ENCODE peak calls at places on chromosomes 2 and 18, in seven cellular contexts. W, O, F, G, U, L and H are unnamed samples.

GRCh38 chr2:235766206-235766794 is 272.5 kb downstream of the AGAP1 start:
- DNase-seq in G (no peak), L (peak), W (peak), F (peak), U (peak), O (peak), H (peak)

GRCh38 chr2:240325654-240326031 is 109.8 kb upstream of the GPC1 start:
- DNase-seq in W (peak), L (no peak), G (peak), U (peak), F (no peak), O (peak), H (no peak)

GRCh38 chr2:109302319-109302718 is 173.3 kb downstream of the SH3RF3 start:
- DNase-seq in F (no peak), G (no peak), O (no peak), U (no peak), L (no peak), W (no peak), H (no peak)

GRCh38 chr18:48031641-48032040 is 101.2 kb upstream of the SMAD2 start:
- DNase-seq in O (peak), U (no peak), L (no peak), F (no peak), G (no peak), W (no peak), H (no peak)

GRCh38 chr2:113157108-113157896 is 16.5 kb upstream of the PSD4 start:
- DNase-seq in G (no peak), L (no peak), F (peak), U (peak), O (peak), W (peak), H (no peak)

GRCh38 chr2:118490323-118490722 is 357.1 kb downstream of the EN1 start:
- DNase-seq in G (no peak), L (no peak), F (no peak), O (no peak), W (no peak), U (no peak), H (no peak)

GRCh38 chr2:45014016-45014702 is 4.9 kb upstream of the SIX2 start:
- DNase-seq in W (peak), U (peak), F (peak), L (peak), O (peak), G (peak), H (peak)

GRCh38 chr2:177338177-177338721 is 54.3 kb upstream of the AGPS start:
- DNase-seq in W (peak), L (peak), U (peak), G (no peak), O (no peak), F (peak), H (peak)

GRCh38 chr2:133557624-133558023 is 10.6 kb downstream of the NCKAP5 start:
- DNase-seq in L (no peak), G (no peak), F (no peak), W (no peak), U (no peak), O (no peak), H (no peak)

GRCh38 chr2:42795871-42796301 is 3.5 kb upstream of the HAAO start:
- DNase-seq in L (peak), G (peak), O (peak), F (no peak), U (peak), W (peak), H (peak)

GRCh38 chr2:111905990-111906735 is 7.8 kb downstream of the MERTK start:
- DNase-seq in G (no peak), O (peak), L (peak), F (peak), W (no peak), U (peak), H (no peak)

GRCh38 chr2:110869472-110870446 is 137.4 kb downstream of the ACOXL start:
- DNase-seq in G (no peak), W (peak), F (peak), O (no peak), U (peak), L (no peak), H (peak)

GRCh38 chr2:180367831-180368230 is 360.7 kb upstream of the CWC22 start:
- DNase-seq in G (no peak), F (peak), U (peak), L (no peak), W (peak), O (no peak), H (peak)

GRCh38 chr2:223169830-223170605 is 118.0 kb downstream of the KCNE4 start:
- DNase-seq in L (peak), W (no peak), U (no peak), O (no peak), F (no peak), G (no peak), H (no peak)

GRCh38 chr2:132690664-132691303 is 20.8 kb upstream of the LYPD1 start:
- DNase-seq in L (no peak), U (no peak), G (no peak), F (no peak), W (no peak), O (no peak), H (peak)

GRCh38 chr2:11558206-11558886 is 24.5 kb downstream of the GREB1 start:
- DNase-seq in O (peak), L (no peak), W (no peak), F (no peak), G (no peak), U (no peak), H (no peak)

GRCh38 chr2:149703281-149703680 is 115.7 kb upstream of the MMADHC start:
- DNase-seq in G (no peak), F (peak), O (no peak), U (peak), W (peak), L (no peak), H (no peak)

GRCh38 chr2:108182489-108182888 is 57.3 kb upstream of the SULT1C3 start:
- DNase-seq in W (peak), F (no peak), U (peak), O (no peak), L (peak), G (no peak), H (no peak)

GRCh38 chr18:74252032-74252380 is 39.8 kb downstream of the CYB5A start:
- DNase-seq in U (no peak), W (peak), G (no peak), O (no peak), F (peak), L (no peak), H (peak)

GRCh38 chr18:70322928-70323327 is 34.1 kb downstream of the SOCS6 start:
- DNase-seq in W (peak), U (peak), G (no peak), O (no peak), F (peak), L (peak), H (peak)

GRCh38 chr2:33323957-33324356 is 152.5 kb upstream of the RASGRP3 start:
- DNase-seq in U (no peak), W (peak), L (no peak), O (no peak), G (no peak), F (no peak), H (no peak)

GRCh38 chr2:1742300-1742679 is 2.0 kb downstream of the PXDN start:
- DNase-seq in G (no peak), L (no peak), U (no peak), O (no peak), F (no peak), W (no peak), H (no peak)
- H3K4me3 ChIP-seq in G (peak), L (peak), U (no peak), O (no peak), F (peak), W (peak), H (peak)

DNA sequence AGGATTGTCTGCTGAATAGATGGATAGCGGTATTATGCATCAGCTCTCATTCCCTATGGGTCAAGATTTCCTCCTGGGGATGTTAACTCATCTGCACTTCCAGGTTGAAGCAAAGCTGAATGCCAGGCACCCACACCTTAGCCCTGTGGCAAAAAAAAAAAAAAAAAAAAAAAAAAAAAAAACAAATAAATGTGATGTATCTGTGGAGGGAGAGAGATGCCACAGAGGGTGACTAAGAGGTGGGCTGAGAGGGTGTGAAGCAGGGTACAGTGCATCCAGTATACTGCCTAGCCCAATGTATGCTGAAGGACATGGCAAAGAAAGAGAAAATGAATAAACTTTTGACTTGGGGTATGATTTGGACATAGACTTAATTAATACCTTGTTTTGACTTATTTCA is 91.4 kb downstream of the COPS8 start:
- DNase-seq in F (no peak), O (no peak), L (no peak), U (no peak), G (no peak), W (no peak), H (no peak)
- TF ChIP-seq CTCF in F (no peak), O (no peak), L (no peak), U (no peak), G (no peak), W (no peak), H (no peak)

GRCh38 chr2:25597881-25598280 is 75.5 kb downstream of the DTNB start:
- DNase-seq in W (no peak), F (no peak), U (no peak), L (no peak), O (no peak), G (no peak), H (no peak)

GRCh38 chr2:25598332-25598731 is 75.0 kb downstream of the DTNB start:
- DNase-seq in L (no peak), O (no peak), W (no peak), U (no peak), G (no peak), F (no peak), H (no peak)

GRCh38 chr2:25598911-25599310 is 74.5 kb downstream of the DTNB start:
- DNase-seq in F (no peak), L (no peak), W (no peak), G (no peak), O (no peak), U (no peak), H (no peak)

GRCh38 chr2:25606892-25607291 is 66.5 kb downstream of the DTNB start:
- DNase-seq in G (no peak), L (peak), F (peak), O (no peak), U (peak), W (peak), H (peak)

GRCh38 chr2:25602333-25602723 is 71.0 kb downstream of the DTNB start:
- DNase-seq in L (no peak), W (no peak), U (no peak), O (no peak), G (no peak), F (no peak), H (no peak)
- H3K4me3 ChIP-seq in L (no peak), W (no peak), U (no peak), O (no peak), G (no peak), F (no peak), H (no peak)

GRCh38 chr2:21415234-21415633 is 291.5 kb downstream of the TDRD15 start:
- DNase-seq in G (no peak), U (no peak), W (no peak), L (peak), F (no peak), O (no peak), H (no peak)
- TF ChIP-seq CTCF in G (peak), U (no peak), W (no peak), L (peak), F (no peak), O (no peak), H (no peak)

DNA sequence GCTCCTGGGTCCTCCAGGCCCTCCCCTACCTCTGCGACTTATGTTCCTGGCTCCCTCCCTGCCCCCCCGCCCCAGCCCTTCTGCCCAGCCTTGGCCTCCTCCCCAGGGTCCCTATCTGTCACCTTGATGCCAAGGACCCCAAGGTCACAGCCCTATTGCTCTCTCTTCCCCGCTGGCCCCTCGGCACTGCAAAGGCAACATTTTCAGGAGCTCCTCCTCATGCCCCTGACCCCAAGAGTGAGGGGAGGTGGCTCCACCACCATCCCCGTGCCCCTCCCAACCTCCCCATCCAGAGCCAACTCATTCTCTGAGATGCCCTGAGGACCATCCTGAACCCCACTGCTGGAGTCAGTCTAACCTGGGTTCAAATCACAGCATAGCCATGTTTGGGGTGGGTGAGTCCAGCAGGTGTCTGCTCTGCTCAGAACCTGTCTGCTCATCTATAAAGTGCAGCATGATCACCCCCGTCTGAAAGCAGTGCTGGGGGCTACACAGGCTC is 11.7 kb downstream of the LIMS2 start:
- DNase-seq in O (peak), W (no peak), L (no peak), F (no peak), U (no peak), G (no peak), H (no peak)
- H3K4me3 ChIP-seq in O (no peak), W (no peak), L (no peak), F (no peak), U (no peak), G (peak), H (no peak)

DNA sequence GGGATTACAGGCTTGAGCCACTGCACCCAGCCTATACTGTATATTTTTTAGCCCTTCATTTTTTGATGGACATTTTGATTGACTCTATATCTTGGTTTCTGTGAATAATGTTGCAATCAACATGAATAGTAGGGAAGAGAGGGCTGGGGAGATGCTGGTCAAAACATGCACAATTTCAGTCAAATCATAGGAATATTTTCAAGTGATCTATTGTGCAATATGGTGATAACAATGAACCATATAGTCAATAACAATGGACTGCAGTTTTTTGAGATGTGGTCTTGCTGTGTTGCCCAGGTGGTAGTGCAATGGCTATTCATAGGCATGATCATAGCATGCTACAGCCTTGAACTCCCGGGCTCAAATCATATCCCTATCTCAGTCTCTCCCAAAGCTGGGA is 264.7 kb upstream of the TMEFF2 start:
- DNase-seq in F (no peak), W (no peak), O (no peak), L (no peak), U (no peak), G (no peak), H (no peak)
- TF ChIP-seq CTCF in F (no peak), W (no peak), O (no peak), L (no peak), U (no peak), G (no peak), H (no peak)

GRCh38 chr18:52570975-52571374 is 231.0 kb downstream of the DCC start:
- DNase-seq in U (no peak), F (peak), W (no peak), L (no peak), G (no peak), O (no peak), H (peak)
- H3K4me3 ChIP-seq in U (no peak), F (no peak), W (no peak), L (no peak), G (no peak), O (no peak), H (no peak)